ENCODE peak calls at places on chromosomes 16 and 17, in five cellular contexts. M, N, V, J and W are unnamed samples.

GRCh38 chr17:63555475-63556156 is 5.3 kb downstream of the DCAF7 start:
- DNase-seq in M (no peak), N (no peak), V (no peak), J (no peak), W (no peak)

GRCh38 chr17:81807210-81807719 is 3.3 kb downstream of the GCGR start:
- DNase-seq in M (no peak), N (no peak), V (no peak), J (no peak), W (no peak)

GRCh38 chr17:78476973-78477372 is 98.5 kb downstream of the PGS1 start:
- DNase-seq in M (no peak), N (no peak), V (no peak), J (peak; percentile 67), W (no peak)

GRCh38 chr17:44651228-44651627 is 5.0 kb upstream of the MEIOC start:
- DNase-seq in M (no peak), N (no peak), V (no peak), J (no peak), W (no peak)

GRCh38 chr16:69315486-69316311 is 4.5 kb downstream of the VPS4A start:
- DNase-seq in M (no peak), N (no peak), V (no peak), J (no peak), W (no peak)

GRCh38 chr17:3993493-3994220 is 29.4 kb upstream of the ATP2A3 start:
- DNase-seq in M (no peak), N (no peak), V (peak; percentile 63), J (no peak), W (no peak)

GRCh38 chr16:81601601-81602251 is 157.1 kb downstream of the CMIP start:
- DNase-seq in M (no peak), N (no peak), V (no peak), J (no peak), W (no peak)

GRCh38 chr17:35778641-35779196 is 16.7 kb downstream of the MMP28 start:
- DNase-seq in M (no peak), N (no peak), V (no peak), J (no peak), W (no peak)

GRCh38 chr16:1142911-1143310 is 10.0 kb upstream of the CACNA1H start:
- DNase-seq in M (no peak), N (no peak), V (no peak), J (no peak), W (no peak)

GRCh38 chr17:2137342-2138098 is 82.6 kb downstream of the HIC1 start:
- DNase-seq in M (peak; percentile 53), N (peak; percentile 62), V (peak; percentile 51), J (no peak), W (peak; percentile 34)

GRCh38 chr17:45914036-45914717 is 19.8 kb downstream of the MAPT start:
- DNase-seq in M (no peak), N (no peak), V (no peak), J (no peak), W (no peak)

GRCh38 chr17:78933959-78934568 is 8.9 kb upstream of the TIMP2 start:
- DNase-seq in M (peak; percentile 63), N (no peak), V (no peak), J (peak; percentile 77), W (no peak)

GRCh38 chr17:75124819-75125162 is 6.8 kb downstream of the NT5C start:
- DNase-seq in M (no peak), N (no peak), V (no peak), J (no peak), W (no peak)

GRCh38 chr17:35094902-35095301 is 24.8 kb downstream of the RAD51D start:
- DNase-seq in M (no peak), N (no peak), V (no peak), J (peak; percentile 14), W (peak; percentile 89)

GRCh38 chr17:38898812-38899348 is 26.5 kb upstream of the LASP1NB start:
- DNase-seq in M (no peak), N (peak; percentile 82), V (peak; percentile 64), J (no peak), W (no peak)

GRCh38 chr16:56606688-56607618 is 1.4 kb upstream of the MT2A start:
- DNase-seq in M (no peak), N (no peak), V (no peak), J (peak; percentile 97), W (peak; percentile 75)

GRCh38 chr16:70743791-70744190 is 57.2 kb downstream of the VAC14 start:
- DNase-seq in M (no peak), N (no peak), V (no peak), J (no peak), W (no peak)

GRCh38 chr16:35752012-35752772 is 2292.8 kb downstream of the TP53TG3F start:
- DNase-seq in M (no peak), N (no peak), V (no peak), J (no peak), W (no peak)

GRCh38 chr17:59479141-59479540 is 86.3 kb upstream of the DHX40 start:
- DNase-seq in M (no peak), N (no peak), V (no peak), J (no peak), W (no peak)

GRCh38 chr17:48611213-48611612 is 396 bp upstream of the HOXB7 start:
- DNase-seq in M (no peak), N (no peak), V (no peak), J (no peak), W (no peak)

GRCh38 chr17:28716740-28717577 is 709 bp downstream of the RAB34 start:
- DNase-seq in M (no peak), N (no peak), V (no peak), J (no peak), W (no peak)

GRCh38 chr16:64362193-64362592 is 759.7 kb downstream of the CDH11 start:
- DNase-seq in M (no peak), N (no peak), V (no peak), J (no peak), W (no peak)

GRCh38 chr17:38667099-38667786 is 7.5 kb downstream of the EPOP start:
- DNase-seq in M (peak; percentile 78), N (peak; percentile 77), V (no peak), J (peak; percentile 79), W (peak; percentile 57)

GRCh38 chr16:78310990-78311561 is 211.6 kb downstream of the WWOX start:
- DNase-seq in M (no peak), N (no peak), V (no peak), J (no peak), W (no peak)

GRCh38 chr16:1830213-1830612 is 3.2 kb downstream of the FAHD1 start:
- DNase-seq in M (no peak), N (no peak), V (no peak), J (peak; percentile 68), W (no peak)

GRCh38 chr16:26554030-26554429 is 512.7 kb upstream of the C16orf82 start:
- DNase-seq in M (no peak), N (no peak), V (no peak), J (no peak), W (no peak)
- TF ChIP-seq SIN3A in M (no peak), N (no peak), V (no peak), J (no peak), W (no peak)

DNA sequence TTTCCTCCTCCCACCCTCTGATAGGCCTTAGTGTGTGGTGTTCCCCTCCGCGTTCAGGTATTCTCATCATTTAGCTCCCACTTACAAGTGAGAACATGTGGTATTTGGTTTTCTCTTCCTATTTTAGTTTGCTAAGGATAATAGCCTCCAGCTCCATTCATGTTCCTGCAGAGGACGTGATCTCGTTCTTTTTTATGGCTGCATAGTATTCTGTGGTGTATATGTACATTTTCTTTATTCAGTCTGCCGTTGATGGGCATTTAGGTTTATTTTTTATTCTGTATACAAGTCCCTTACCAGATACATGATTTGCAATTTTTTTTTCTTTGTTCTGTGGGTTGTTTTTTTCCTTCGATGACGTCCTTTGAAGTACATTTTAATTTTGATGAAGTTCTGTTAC is 18.8 kb upstream of the CDK5R1 start:
- DNase-seq in M (no peak), N (no peak), V (no peak), J (no peak), W (no peak)
- TF ChIP-seq ATF3 in M (no peak), N (no peak), V (no peak), J (no peak), W (no peak)

DNA sequence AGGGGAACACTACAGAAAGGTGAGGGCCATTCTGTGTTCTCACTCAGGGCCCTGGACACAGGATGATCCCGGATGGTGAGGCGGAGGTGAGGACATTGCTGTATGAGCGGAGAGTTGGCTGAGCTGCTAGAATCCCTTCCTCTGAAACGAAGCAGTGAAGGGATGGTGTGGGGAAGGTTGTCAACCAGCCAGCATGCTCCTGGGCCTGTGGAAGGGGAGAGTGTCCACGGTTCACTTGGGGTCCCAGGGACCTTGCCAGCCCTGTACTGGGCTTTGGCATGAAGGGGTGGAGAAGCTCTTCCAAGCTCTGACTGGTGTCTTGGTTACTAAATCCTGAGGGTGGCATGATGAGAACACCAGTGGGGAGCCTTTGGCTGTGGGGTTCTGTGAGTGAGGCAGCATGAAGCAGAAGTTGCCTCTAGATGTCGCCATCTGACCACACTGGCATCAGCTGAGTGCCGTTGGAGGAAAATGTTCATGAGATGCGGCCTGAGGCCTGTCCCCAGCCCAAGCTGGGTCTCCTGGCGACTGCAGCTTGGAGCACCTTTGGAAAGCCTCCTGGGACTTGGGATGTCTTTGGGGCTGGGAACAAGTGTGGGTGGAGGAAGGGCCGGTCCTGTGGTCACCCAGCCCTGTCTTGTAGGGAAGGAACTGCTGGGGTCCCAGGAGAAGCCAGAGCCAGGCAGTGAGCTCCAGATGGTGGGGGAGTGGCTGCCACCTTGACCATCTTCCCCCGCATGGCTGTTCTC is 14.8 kb downstream of the PDP2 start:
- DNase-seq in M (peak; percentile 72), N (peak; percentile 88), V (no peak), J (peak; percentile 80), W (peak; percentile 45)
- TF ChIP-seq POLR2A in M (no peak), N (no peak), V (no peak), J (no peak), W (no peak)

DNA sequence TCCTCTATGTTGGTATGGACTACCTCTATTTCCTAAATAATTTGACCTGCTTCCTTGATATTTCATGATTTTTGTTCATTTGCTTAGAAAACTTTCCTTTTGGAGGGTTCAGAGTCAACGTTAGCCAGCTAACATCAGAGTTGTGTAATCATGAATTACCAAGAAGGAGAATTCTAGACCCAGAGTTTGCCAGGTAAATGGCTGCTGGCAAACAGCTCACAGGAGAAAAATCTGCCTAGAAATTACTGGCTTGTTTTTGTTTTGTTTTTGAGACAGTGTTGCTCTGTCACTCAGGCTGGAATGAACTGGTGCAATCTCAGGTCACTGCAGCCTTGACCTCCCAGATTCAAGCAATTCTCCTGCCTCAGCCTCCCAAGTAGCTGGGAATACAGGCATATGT is 111.4 kb upstream of the SALL1 start:
- DNase-seq in M (no peak), N (no peak), V (no peak), J (no peak), W (no peak)
- TF ChIP-seq SIN3A in M (no peak), N (no peak), V (no peak), J (no peak), W (no peak)

DNA sequence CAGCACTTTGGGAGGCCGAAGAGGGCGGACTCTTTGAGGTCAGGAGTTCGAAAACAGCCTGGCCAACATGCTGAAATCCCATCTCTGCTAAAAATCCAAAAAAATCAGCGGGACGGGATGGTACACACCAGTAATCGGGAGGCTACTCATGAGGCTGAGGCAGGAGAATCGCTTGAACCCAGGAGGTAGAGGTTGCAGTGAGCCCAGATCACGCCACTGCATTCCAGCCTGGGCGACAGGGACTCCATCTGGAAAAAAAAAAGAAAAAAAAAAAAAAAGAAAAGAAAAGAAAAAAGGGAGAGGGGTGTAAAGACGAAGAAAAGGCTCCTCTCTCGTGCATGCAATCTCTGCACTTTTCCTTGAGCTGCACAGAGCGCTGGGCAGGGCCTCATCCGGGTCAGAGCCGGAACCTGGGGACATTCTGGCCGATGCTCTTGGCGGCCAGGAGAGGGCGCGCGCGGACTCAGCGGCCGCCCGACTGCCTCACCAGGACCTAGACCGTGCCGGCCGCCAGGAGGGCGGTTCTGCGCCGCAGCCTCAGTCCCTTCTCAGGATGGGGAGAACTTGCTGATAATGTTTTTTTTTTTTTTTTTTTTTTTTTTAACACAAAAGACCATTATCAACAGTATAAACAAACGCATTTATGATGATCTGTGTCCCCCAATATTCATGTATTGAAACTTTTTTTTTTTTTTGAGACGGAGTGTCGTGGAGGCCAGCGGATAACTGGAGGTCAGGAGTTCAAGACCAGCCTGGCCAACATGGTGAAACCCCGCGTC is 8.2 kb upstream of the FLYWCH2 start:
- DNase-seq in M (peak; percentile 76), N (peak; percentile 88), V (peak; percentile 3), J (peak; percentile 49), W (peak; percentile 67)
- TF ChIP-seq ATF3 in M (no peak), N (no peak), V (no peak), J (no peak), W (no peak)